ENCODE peak calls at places on chromosomes 5 and 9, in nine cellular contexts. F, H, M, L, X, Y, D, S and I are unnamed samples.

GRCh38 chr5:175494271-175495183 is 16.2 kb downstream of the SFXN1 start:
- DNase-seq in X (no peak), D (no peak), S (no peak), Y (no peak), F (no peak), H (no peak), M (no peak), L (no peak), I (no peak)

GRCh38 chr9:127973169-127974001 is 7.4 kb downstream of the EEIG1 start:
- DNase-seq in M (no peak), H (no peak), F (peak; percentile 38), Y (no peak), L (peak; percentile 94), X (no peak), D (no peak), S (no peak), I (no peak)

GRCh38 chr5:154740957-154741356 is 14.2 kb upstream of the LARP1 start:
- DNase-seq in Y (no peak), X (no peak), H (peak; percentile 87), L (no peak), S (peak; percentile 50), M (no peak), D (no peak), F (no peak), I (no peak)

GRCh38 chr9:2157277-2158105 is 142.3 kb downstream of the SMARCA2 start:
- DNase-seq in S (peak; percentile 61), D (peak; percentile 45), L (peak; percentile 51), F (peak; percentile 28), X (no peak), M (no peak), Y (peak; percentile 4), H (peak; percentile 83), I (peak; percentile 51)

GRCh38 chr5:169668732-169669131 is 31.7 kb downstream of the DOCK2 start:
- DNase-seq in Y (no peak), F (no peak), S (peak; percentile 19), M (no peak), L (no peak), D (no peak), X (no peak), H (no peak), I (no peak)

GRCh38 chr5:151685749-151686672 is 704 bp downstream of the SPARC start:
- DNase-seq in S (no peak), Y (no peak), H (no peak), L (no peak), M (no peak), F (no peak), D (no peak), X (no peak), I (no peak)

GRCh38 chr9:28883209-28883608 is 1309.9 kb upstream of the C9orf72 start:
- DNase-seq in S (no peak), H (no peak), M (no peak), Y (no peak), D (no peak), X (no peak), L (no peak), F (no peak), I (no peak)

GRCh38 chr5:76367623-76368366 is 35.3 kb upstream of the IQGAP2 start:
- DNase-seq in X (no peak), D (no peak), Y (peak; percentile 23), F (no peak), H (no peak), L (no peak), M (no peak), S (no peak), I (no peak)

GRCh38 chr9:122498883-122499288 is 11.7 kb upstream of the OR1J2 start:
- DNase-seq in S (peak; percentile 64), D (no peak), F (no peak), Y (no peak), L (no peak), X (peak; percentile 5), M (peak; percentile 40), H (no peak), I (peak; percentile 3)

GRCh38 chr9:114339130-114339908 is 9.7 kb downstream of the ORM2 start:
- DNase-seq in H (no peak), Y (no peak), F (no peak), S (peak; percentile 64), X (peak; percentile 31), D (no peak), L (no peak), M (no peak), I (no peak)

GRCh38 chr5:59348189-59348588 is 545.3 kb downstream of the PDE4D start:
- DNase-seq in M (no peak), Y (no peak), F (no peak), H (no peak), X (no peak), S (no peak), L (no peak), D (no peak), I (no peak)